ENCODE peak calls at places on chromosome 3, in eight cellular contexts. J is hepatocyte, B is NCI-H1105 treated with DMSO at 0.1 percent for 48 hours, P is hepatic stellate cell, F is epithelial cell of prostate, Q is astrocyte, L is mucosa of descending colon, X is cardiac muscle cell. Z is an unnamed sample.

GRCh38 chr3:105414841-105415240 is 48.1 kb downstream of the ALCAM start:
- DNase-seq in J (peak), B (no peak), P (no peak), F (no peak), Q (peak), L (no peak), X (peak), Z (no peak)

GRCh38 chr3:110773413-110773954 is 298.1 kb upstream of the NECTIN3 start:
- DNase-seq in J (peak), B (no peak), P (peak), F (no peak), Q (peak), L (no peak), X (peak), Z (peak)

GRCh38 chr3:128800241-128801187 is 74.5 kb downstream of the RAB7A start:
- DNase-seq in J (no peak), B (no peak), P (no peak), F (no peak), Q (no peak), L (no peak), X (no peak), Z (no peak)

GRCh38 chr3:191328963-191329653 is at the start of gene CCDC50:
- DNase-seq in J (peak), B (peak), P (peak), F (no peak), Q (peak), L (peak), X (peak), Z (peak)

GRCh38 chr3:169774186-169774585 is 990 bp downstream of the MYNN start:
- DNase-seq in J (no peak), B (no peak), P (no peak), F (no peak), Q (no peak), L (no peak), X (no peak), Z (no peak)

GRCh38 chr3:99678023-99678422 is 39.6 kb downstream of the COL8A1 start:
- DNase-seq in J (no peak), B (no peak), P (no peak), F (no peak), Q (peak), L (no peak), X (peak), Z (no peak)

GRCh38 chr3:156816091-156816793 is 9.9 kb upstream of the LEKR1 start:
- DNase-seq in J (peak), B (peak), P (peak), F (no peak), Q (peak), L (peak), X (peak), Z (no peak)

GRCh38 chr3:16547958-16548357 is 34.5 kb upstream of the RFTN1 start:
- DNase-seq in J (no peak), B (no peak), P (no peak), F (no peak), Q (no peak), L (no peak), X (no peak), Z (no peak)

GRCh38 chr3:171788546-171789351 is 21.5 kb downstream of the PLD1 start:
- DNase-seq in J (peak), B (no peak), P (no peak), F (peak), Q (peak), L (no peak), X (peak), Z (no peak)

GRCh38 chr3:46858456-46858855 is 4.8 kb downstream of the MYL3 start:
- DNase-seq in J (no peak), B (no peak), P (no peak), F (no peak), Q (no peak), L (peak), X (no peak), Z (no peak)

GRCh38 chr3:183220828-183221227 is 32.2 kb upstream of the B3GNT5 start:
- DNase-seq in J (no peak), B (no peak), P (no peak), F (peak), Q (no peak), L (no peak), X (no peak), Z (no peak)

GRCh38 chr3:82030932-82031331 is 269.5 kb upstream of the GBE1 start:
- DNase-seq in J (no peak), B (no peak), P (no peak), F (no peak), Q (no peak), L (no peak), X (no peak), Z (no peak)

GRCh38 chr3:12994607-12995388 is 78.4 kb downstream of the IQSEC1 start:
- DNase-seq in J (peak), B (peak), P (peak), F (no peak), Q (peak), L (peak), X (peak), Z (peak)

GRCh38 chr3:170848294-170848917 is 21.6 kb downstream of the RPL22L1 start:
- DNase-seq in J (no peak), B (peak), P (peak), F (no peak), Q (no peak), L (no peak), X (peak), Z (peak)

GRCh38 chr3:48430359-48431101 is 644 bp upstream of the PLXNB1 start:
- DNase-seq in J (no peak), B (no peak), P (no peak), F (no peak), Q (no peak), L (peak), X (peak), Z (no peak)

GRCh38 chr3:45552031-45552772 is 42.3 kb upstream of the LIMD1 start:
- DNase-seq in J (no peak), B (no peak), P (no peak), F (no peak), Q (no peak), L (no peak), X (peak), Z (no peak)

GRCh38 chr3:100100454-100100853 is 13.8 kb downstream of the FILIP1L start:
- DNase-seq in J (no peak), B (no peak), P (no peak), F (no peak), Q (peak), L (no peak), X (no peak), Z (no peak)

Z was measured in small intestine.